ENCODE peak calls at places on chromosomes 13 and 19, in five cellular contexts. Q is COR-L47, F is aorta, E is T follicular helper cell, G is mucosa of descending colon. X is an unnamed sample.
A peak's percentile ranks its signal among the peaks of the same experiment; 100 is the strongest.

GRCh38 chr13:24671367-24672117 is 8.7 kb upstream of the ATP12A start:
- DNase-seq in Q (peak; percentile 52), F (no peak), E (no peak), G (peak; percentile 76), X (peak; percentile 73)

GRCh38 chr13:48977973-48978372 is 2.3 kb downstream of the FNDC3A start:
- DNase-seq in Q (no peak), F (no peak), E (no peak), G (no peak), X (no peak)

GRCh38 chr19:48102870-48103751 is 7.5 kb downstream of the PLA2G4C start:
- DNase-seq in Q (peak; percentile 7), F (peak; percentile 44), E (no peak), G (peak; percentile 67), X (no peak)

GRCh38 chr19:36986131-36986530 is 70.0 kb downstream of the ZNF568 start:
- DNase-seq in Q (no peak), F (no peak), E (no peak), G (no peak), X (no peak)

GRCh38 chr19:3403489-3404323 is 37.3 kb downstream of the NFIC start:
- DNase-seq in Q (peak; percentile 56), F (peak; percentile 97), E (no peak), G (peak; percentile 63), X (no peak)

GRCh38 chr19:51016798-51017683 is 2.5 kb downstream of the KLK10 start:
- DNase-seq in Q (no peak), F (no peak), E (no peak), G (peak; percentile 56), X (peak; percentile 54)

GRCh38 chr13:75217949-75218348 is 264.0 kb downstream of the TBC1D4 start:
- DNase-seq in Q (no peak), F (no peak), E (no peak), G (no peak), X (no peak)

GRCh38 chr19:49857834-49858590 is 7.1 kb downstream of the PTOV1 start:
- DNase-seq in Q (no peak), F (no peak), E (no peak), G (peak; percentile 5), X (no peak)

GRCh38 chr13:26022538-26023292 is 29.1 kb downstream of the SHISA2 start:
- DNase-seq in Q (no peak), F (peak; percentile 93), E (no peak), G (peak; percentile 14), X (no peak)

GRCh38 chr19:887072-887471 is 5.9 kb downstream of the MED16 start:
- DNase-seq in Q (no peak), F (no peak), E (no peak), G (no peak), X (no peak)